ENCODE peak calls at places on chromosomes 4 and X, in six cellular contexts. One of them, this sample, is unnamed.

GRCh38 chrX:55159556-55159955 is 60.6 kb upstream of the PAGE5 start:
- DNase-seq in GF-D8: no peak
- DNase-seq in tibial nerve: no peak
- DNase-seq in NCI-H1694: no peak
- DNase-seq in cardiac fibroblast: no peak
- DNase-seq in activated T-cell treated with anti-CD3 and anti-CD28 coated beads, Interleukin-2, amount 50 U/mL, for 72 hours: no peak
- DNase-seq in this sample: no peak

GRCh38 chr4:36332023-36332781 is 50.8 kb downstream of the DTHD1 start:
- DNase-seq in GF-D8: no peak
- DNase-seq in tibial nerve: no peak
- DNase-seq in NCI-H1694: no peak
- DNase-seq in cardiac fibroblast: no peak
- DNase-seq in activated T-cell treated with anti-CD3 and anti-CD28 coated beads, Interleukin-2, amount 50 U/mL, for 72 hours: peak
- DNase-seq in this sample: no peak

GRCh38 chrX:43878902-43879526 is 3.2 kb downstream of the MAOB start:
- DNase-seq in GF-D8: no peak
- DNase-seq in tibial nerve: no peak
- DNase-seq in NCI-H1694: no peak
- DNase-seq in cardiac fibroblast: peak
- DNase-seq in activated T-cell treated with anti-CD3 and anti-CD28 coated beads, Interleukin-2, amount 50 U/mL, for 72 hours: no peak
- DNase-seq in this sample: no peak

GRCh38 chr4:13705521-13706035 is 78.1 kb upstream of the BOD1L1 start:
- DNase-seq in GF-D8: no peak
- DNase-seq in tibial nerve: no peak
- DNase-seq in NCI-H1694: peak
- DNase-seq in cardiac fibroblast: no peak
- DNase-seq in activated T-cell treated with anti-CD3 and anti-CD28 coated beads, Interleukin-2, amount 50 U/mL, for 72 hours: no peak
- DNase-seq in this sample: no peak

GRCh38 chr4:107988763-107989035 is 990 bp upstream of the HADH start:
- DNase-seq in GF-D8: peak
- DNase-seq in tibial nerve: no peak
- DNase-seq in NCI-H1694: no peak
- DNase-seq in cardiac fibroblast: no peak
- DNase-seq in activated T-cell treated with anti-CD3 and anti-CD28 coated beads, Interleukin-2, amount 50 U/mL, for 72 hours: no peak
- DNase-seq in this sample: no peak

GRCh38 chr4:181909368-181909767 is 333.8 kb upstream of the TENM3 start:
- DNase-seq in GF-D8: no peak
- DNase-seq in tibial nerve: no peak
- DNase-seq in NCI-H1694: no peak
- DNase-seq in cardiac fibroblast: peak
- DNase-seq in activated T-cell treated with anti-CD3 and anti-CD28 coated beads, Interleukin-2, amount 50 U/mL, for 72 hours: no peak
- DNase-seq in this sample: peak

GRCh38 chr4:176306837-176307590 is 12.8 kb upstream of the SPCS3 start:
- DNase-seq in GF-D8: no peak
- DNase-seq in tibial nerve: no peak
- DNase-seq in NCI-H1694: no peak
- DNase-seq in cardiac fibroblast: no peak
- DNase-seq in activated T-cell treated with anti-CD3 and anti-CD28 coated beads, Interleukin-2, amount 50 U/mL, for 72 hours: no peak
- DNase-seq in this sample: no peak

GRCh38 chr4:69546121-69546520 is 50.4 kb upstream of the UGT2B4 start:
- DNase-seq in GF-D8: no peak
- DNase-seq in tibial nerve: no peak
- DNase-seq in NCI-H1694: no peak
- DNase-seq in cardiac fibroblast: no peak
- DNase-seq in activated T-cell treated with anti-CD3 and anti-CD28 coated beads, Interleukin-2, amount 50 U/mL, for 72 hours: no peak
- DNase-seq in this sample: no peak

GRCh38 chrX:12210196-12210815 is 72.0 kb downstream of the FRMPD4 start:
- DNase-seq in GF-D8: no peak
- DNase-seq in tibial nerve: peak
- DNase-seq in NCI-H1694: no peak
- DNase-seq in cardiac fibroblast: peak
- DNase-seq in activated T-cell treated with anti-CD3 and anti-CD28 coated beads, Interleukin-2, amount 50 U/mL, for 72 hours: no peak
- DNase-seq in this sample: peak

GRCh38 chrX:5163663-5164062 is 1065.0 kb downstream of the NLGN4X start:
- DNase-seq in GF-D8: no peak
- DNase-seq in tibial nerve: no peak
- DNase-seq in NCI-H1694: no peak
- DNase-seq in cardiac fibroblast: no peak
- DNase-seq in activated T-cell treated with anti-CD3 and anti-CD28 coated beads, Interleukin-2, amount 50 U/mL, for 72 hours: no peak
- DNase-seq in this sample: no peak

GRCh38 chrX:46376246-46376885 is 168.9 kb downstream of the ZNF674 start:
- DNase-seq in GF-D8: no peak
- DNase-seq in tibial nerve: peak
- DNase-seq in NCI-H1694: no peak
- DNase-seq in cardiac fibroblast: peak
- DNase-seq in activated T-cell treated with anti-CD3 and anti-CD28 coated beads, Interleukin-2, amount 50 U/mL, for 72 hours: peak
- DNase-seq in this sample: peak

GRCh38 chr4:33512397-33512796 is 2731.9 kb downstream of the ARAP2 start:
- DNase-seq in GF-D8: no peak
- DNase-seq in tibial nerve: peak
- DNase-seq in NCI-H1694: no peak
- DNase-seq in cardiac fibroblast: no peak
- DNase-seq in activated T-cell treated with anti-CD3 and anti-CD28 coated beads, Interleukin-2, amount 50 U/mL, for 72 hours: no peak
- DNase-seq in this sample: no peak

GRCh38 chr4:2095236-2096072 is 36.3 kb downstream of the NAT8L start:
- DNase-seq in GF-D8: no peak
- DNase-seq in tibial nerve: no peak
- DNase-seq in NCI-H1694: no peak
- DNase-seq in cardiac fibroblast: no peak
- DNase-seq in activated T-cell treated with anti-CD3 and anti-CD28 coated beads, Interleukin-2, amount 50 U/mL, for 72 hours: no peak
- DNase-seq in this sample: no peak

GRCh38 chr4:102564399-102564921 is 63.3 kb downstream of the NFKB1 start:
- DNase-seq in GF-D8: no peak
- DNase-seq in tibial nerve: no peak
- DNase-seq in NCI-H1694: no peak
- DNase-seq in cardiac fibroblast: peak
- DNase-seq in activated T-cell treated with anti-CD3 and anti-CD28 coated beads, Interleukin-2, amount 50 U/mL, for 72 hours: peak
- DNase-seq in this sample: no peak

GRCh38 chr4:124322234-124322831 is 390.2 kb downstream of the ANKRD50 start:
- DNase-seq in GF-D8: no peak
- DNase-seq in tibial nerve: no peak
- DNase-seq in NCI-H1694: peak
- DNase-seq in cardiac fibroblast: peak
- DNase-seq in activated T-cell treated with anti-CD3 and anti-CD28 coated beads, Interleukin-2, amount 50 U/mL, for 72 hours: no peak
- DNase-seq in this sample: peak

GRCh38 chr4:37597019-37597418 is 89.2 kb downstream of the RELL1 start:
- DNase-seq in GF-D8: no peak
- DNase-seq in tibial nerve: no peak
- DNase-seq in NCI-H1694: no peak
- DNase-seq in cardiac fibroblast: peak
- DNase-seq in activated T-cell treated with anti-CD3 and anti-CD28 coated beads, Interleukin-2, amount 50 U/mL, for 72 hours: no peak
- DNase-seq in this sample: no peak

GRCh38 chr4:41142946-41143720 is 71.2 kb downstream of the APBB2 start:
- DNase-seq in GF-D8: no peak
- DNase-seq in tibial nerve: peak
- DNase-seq in NCI-H1694: no peak
- DNase-seq in cardiac fibroblast: peak
- DNase-seq in activated T-cell treated with anti-CD3 and anti-CD28 coated beads, Interleukin-2, amount 50 U/mL, for 72 hours: no peak
- DNase-seq in this sample: peak

GRCh38 chr4:173413043-173413442 is 14.1 kb upstream of the SCRG1 start:
- DNase-seq in GF-D8: peak
- DNase-seq in tibial nerve: peak
- DNase-seq in NCI-H1694: no peak
- DNase-seq in cardiac fibroblast: peak
- DNase-seq in activated T-cell treated with anti-CD3 and anti-CD28 coated beads, Interleukin-2, amount 50 U/mL, for 72 hours: no peak
- DNase-seq in this sample: peak

GRCh38 chr4:109067509-109068205 is 234.8 kb downstream of the COL25A1 start:
- DNase-seq in GF-D8: no peak
- DNase-seq in tibial nerve: peak
- DNase-seq in NCI-H1694: no peak
- DNase-seq in cardiac fibroblast: peak
- DNase-seq in activated T-cell treated with anti-CD3 and anti-CD28 coated beads, Interleukin-2, amount 50 U/mL, for 72 hours: no peak
- DNase-seq in this sample: peak

GRCh38 chr4:115866364-115866896 is 753.0 kb upstream of the NDST4 start:
- DNase-seq in GF-D8: no peak
- DNase-seq in tibial nerve: no peak
- DNase-seq in NCI-H1694: no peak
- DNase-seq in cardiac fibroblast: no peak
- DNase-seq in activated T-cell treated with anti-CD3 and anti-CD28 coated beads, Interleukin-2, amount 50 U/mL, for 72 hours: no peak
- DNase-seq in this sample: no peak

GRCh38 chr4:26568446-26568994 is 15.4 kb upstream of the TBC1D19 start:
- DNase-seq in GF-D8: no peak
- DNase-seq in tibial nerve: no peak
- DNase-seq in NCI-H1694: no peak
- DNase-seq in cardiac fibroblast: peak
- DNase-seq in activated T-cell treated with anti-CD3 and anti-CD28 coated beads, Interleukin-2, amount 50 U/mL, for 72 hours: no peak
- DNase-seq in this sample: peak

GRCh38 chrX:21926116-21926515 is 14.4 kb upstream of the SMS start:
- DNase-seq in GF-D8: peak
- DNase-seq in tibial nerve: no peak
- DNase-seq in NCI-H1694: no peak
- DNase-seq in cardiac fibroblast: peak
- DNase-seq in activated T-cell treated with anti-CD3 and anti-CD28 coated beads, Interleukin-2, amount 50 U/mL, for 72 hours: no peak
- DNase-seq in this sample: no peak

GRCh38 chr4:161629694-161630441 is 533.9 kb downstream of the FSTL5 start:
- DNase-seq in GF-D8: no peak
- DNase-seq in tibial nerve: no peak
- DNase-seq in NCI-H1694: no peak
- DNase-seq in cardiac fibroblast: no peak
- DNase-seq in activated T-cell treated with anti-CD3 and anti-CD28 coated beads, Interleukin-2, amount 50 U/mL, for 72 hours: no peak
- DNase-seq in this sample: no peak

GRCh38 chrX:41475611-41476241 is 28.6 kb downstream of the NYX start:
- DNase-seq in GF-D8: no peak
- DNase-seq in tibial nerve: no peak
- DNase-seq in NCI-H1694: no peak
- DNase-seq in cardiac fibroblast: no peak
- DNase-seq in activated T-cell treated with anti-CD3 and anti-CD28 coated beads, Interleukin-2, amount 50 U/mL, for 72 hours: no peak
- DNase-seq in this sample: no peak

GRCh38 chrX:19772306-19772705 is 115.1 kb downstream of the SH3KBP1 start:
- DNase-seq in GF-D8: no peak
- DNase-seq in tibial nerve: no peak
- DNase-seq in NCI-H1694: no peak
- DNase-seq in cardiac fibroblast: peak
- DNase-seq in activated T-cell treated with anti-CD3 and anti-CD28 coated beads, Interleukin-2, amount 50 U/mL, for 72 hours: no peak
- DNase-seq in this sample: no peak

GRCh38 chrX:38282044-38282443 is 45.3 kb downstream of the RPGR start:
- DNase-seq in GF-D8: no peak
- DNase-seq in tibial nerve: no peak
- DNase-seq in NCI-H1694: peak
- DNase-seq in cardiac fibroblast: peak
- DNase-seq in activated T-cell treated with anti-CD3 and anti-CD28 coated beads, Interleukin-2, amount 50 U/mL, for 72 hours: no peak
- DNase-seq in this sample: no peak

GRCh38 chrX:80808854-80809493 is 703 bp downstream of the BRWD3 start:
- DNase-seq in GF-D8: no peak
- DNase-seq in tibial nerve: peak
- DNase-seq in NCI-H1694: no peak
- DNase-seq in cardiac fibroblast: peak
- DNase-seq in activated T-cell treated with anti-CD3 and anti-CD28 coated beads, Interleukin-2, amount 50 U/mL, for 72 hours: peak
- DNase-seq in this sample: no peak

GRCh38 chr4:74455361-74456055 is 10.6 kb downstream of the AREG start:
- DNase-seq in GF-D8: no peak
- DNase-seq in tibial nerve: no peak
- DNase-seq in NCI-H1694: no peak
- DNase-seq in cardiac fibroblast: no peak
- DNase-seq in activated T-cell treated with anti-CD3 and anti-CD28 coated beads, Interleukin-2, amount 50 U/mL, for 72 hours: no peak
- DNase-seq in this sample: no peak

GRCh38 chr4:141580523-141580922 is 55.9 kb upstream of the IL15 start:
- DNase-seq in GF-D8: no peak
- DNase-seq in tibial nerve: no peak
- DNase-seq in NCI-H1694: no peak
- DNase-seq in cardiac fibroblast: no peak
- DNase-seq in activated T-cell treated with anti-CD3 and anti-CD28 coated beads, Interleukin-2, amount 50 U/mL, for 72 hours: no peak
- DNase-seq in this sample: no peak

GRCh38 chr4:103996059-103996458 is 276.3 kb upstream of the TACR3 start:
- DNase-seq in GF-D8: no peak
- DNase-seq in tibial nerve: no peak
- DNase-seq in NCI-H1694: peak
- DNase-seq in cardiac fibroblast: peak
- DNase-seq in activated T-cell treated with anti-CD3 and anti-CD28 coated beads, Interleukin-2, amount 50 U/mL, for 72 hours: no peak
- DNase-seq in this sample: no peak

GRCh38 chr4:77082886-77083608 is 7.3 kb upstream of the CCNI start:
- DNase-seq in GF-D8: peak
- DNase-seq in tibial nerve: no peak
- DNase-seq in NCI-H1694: no peak
- DNase-seq in cardiac fibroblast: no peak
- DNase-seq in activated T-cell treated with anti-CD3 and anti-CD28 coated beads, Interleukin-2, amount 50 U/mL, for 72 hours: no peak
- DNase-seq in this sample: no peak

This sample was measured in fibroblast of the conjunctiva.